ENCODE peak calls at places on chromosomes 11 and 22, in six cellular contexts. P is A549, Z is K562, K is HepG2, W is H1, U is SK-N-SH. E is an unnamed sample.

GRCh38 chr11:43574949-43575915 is 105.3 kb upstream of the HSD17B12 start:
- DNase-seq in P (peak; percentile 23), Z (no peak), K (no peak), W (no peak), U (peak; percentile 83), E (peak; percentile 54)

GRCh38 chr11:27064086-27064485 is 23.5 kb downstream of the BBOX1 start:
- DNase-seq in P (no peak), Z (no peak), K (no peak), W (no peak), U (no peak), E (no peak)

GRCh38 chr11:69447786-69448185 is 33.7 kb upstream of the LINC01488 start:
- DNase-seq in P (no peak), Z (no peak), K (no peak), W (no peak), U (no peak), E (no peak)

GRCh38 chr22:27690596-27690995 is 111.0 kb downstream of the MN1 start:
- DNase-seq in P (no peak), Z (no peak), K (no peak), W (no peak), U (no peak), E (no peak)

GRCh38 chr11:86115542-86116385 is 46.9 kb upstream of the PICALM start:
- DNase-seq in P (peak; percentile 27), Z (no peak), K (no peak), W (no peak), U (no peak), E (no peak)

GRCh38 chr11:3950996-3951662 is 95.7 kb downstream of the STIM1 start:
- DNase-seq in P (peak; percentile 19), Z (no peak), K (peak; percentile 50), W (no peak), U (no peak), E (no peak)

GRCh38 chr11:119341222-119342022 is 739 bp upstream of the C1QTNF5 start:
- DNase-seq in P (no peak), Z (no peak), K (no peak), W (no peak), U (no peak), E (no peak)

GRCh38 chr22:25202290-25202921 is 2.7 kb downstream of the CRYBB3 start:
- DNase-seq in P (peak; percentile 57), Z (peak; percentile 57), K (peak; percentile 59), W (peak; percentile 54), U (peak; percentile 89), E (peak; percentile 86)

GRCh38 chr11:60161766-60162165 is 21.1 kb downstream of the MS4A6A start:
- DNase-seq in P (no peak), Z (no peak), K (no peak), W (no peak), U (no peak), E (no peak)

GRCh38 chr11:2271077-2271326 is 614 bp upstream of the ASCL2 start:
- DNase-seq in P (no peak), Z (no peak), K (no peak), W (no peak), U (no peak), E (no peak)

GRCh38 chr11:19276859-19277808 is 36.4 kb upstream of the E2F8 start:
- DNase-seq in P (peak; percentile 67), Z (no peak), K (peak; percentile 28), W (no peak), U (no peak), E (no peak)

GRCh38 chr11:122785156-122785605 is 53.1 kb upstream of the CRTAM start:
- DNase-seq in P (no peak), Z (no peak), K (no peak), W (no peak), U (no peak), E (no peak)

GRCh38 chr11:55474321-55474720 is 79.9 kb upstream of the OR4C15 start:
- DNase-seq in P (no peak), Z (no peak), K (no peak), W (no peak), U (no peak), E (no peak)

GRCh38 chr11:102452461-102453285 is at the start of gene TMEM123:
- DNase-seq in P (peak; percentile 56), Z (peak; percentile 84), K (peak; percentile 71), W (peak; percentile 33), U (peak; percentile 93), E (peak; percentile 81)

GRCh38 chr11:67282155-67282875 is 6.8 kb upstream of the ANKRD13D start:
- DNase-seq in P (no peak), Z (no peak), K (no peak), W (no peak), U (no peak), E (no peak)

GRCh38 chr11:18367431-18367830 is 26.9 kb upstream of the LDHA start:
- DNase-seq in P (no peak), Z (no peak), K (no peak), W (no peak), U (no peak), E (no peak)

GRCh38 chr11:6418958-6419611 is at the start of gene APBB1:
- DNase-seq in P (peak; percentile 44), Z (peak; percentile 82), K (no peak), W (no peak), U (peak; percentile 96), E (peak; percentile 68)

GRCh38 chr11:8032576-8033311 is 45.6 kb downstream of the EIF3F start:
- DNase-seq in P (no peak), Z (no peak), K (no peak), W (no peak), U (peak; percentile 47), E (no peak)

GRCh38 chr11:130652671-130653335 is 204.4 kb downstream of the ADAMTS15 start:
- DNase-seq in P (no peak), Z (no peak), K (no peak), W (no peak), U (no peak), E (no peak)

GRCh38 chr11:115042002-115042401 is 363.7 kb downstream of the NXPE2 start:
- DNase-seq in P (no peak), Z (no peak), K (no peak), W (no peak), U (peak; percentile 51), E (peak; percentile 35)

GRCh38 chr11:46348986-46349401 is 1.7 kb downstream of the DGKZ start:
- DNase-seq in P (no peak), Z (no peak), K (no peak), W (no peak), U (no peak), E (no peak)

GRCh38 chr11:114439229-114440120 is at the start of gene REXO2:
- DNase-seq in P (peak; percentile 93), Z (peak; percentile 93), K (peak; percentile 90), W (peak; percentile 81), U (peak; percentile 94), E (peak; percentile 89)

GRCh38 chr11:75323609-75324008 is 27.9 kb downstream of the ARRB1 start:
- DNase-seq in P (peak; percentile 57), Z (no peak), K (peak; percentile 72), W (no peak), U (no peak), E (no peak)

GRCh38 chr11:1559103-1559951 is 12.7 kb downstream of the DUSP8 start:
- DNase-seq in P (peak; percentile 65), Z (no peak), K (no peak), W (no peak), U (peak; percentile 52), E (peak; percentile 75)

GRCh38 chr22:39463931-39464390 is 7.1 kb downstream of the MGAT3 start:
- DNase-seq in P (no peak), Z (no peak), K (no peak), W (no peak), U (no peak), E (no peak)

GRCh38 chr11:44607324-44607962 is 42.0 kb downstream of the CD82 start:
- DNase-seq in P (no peak), Z (peak; percentile 41), K (no peak), W (no peak), U (no peak), E (no peak)

GRCh38 chr22:50083462-50084081 is 1.7 kb downstream of the MLC1 start:
- DNase-seq in P (no peak), Z (no peak), K (no peak), W (no peak), U (peak; percentile 58), E (no peak)

GRCh38 chr11:128941573-128942271 is 949 bp downstream of the TP53AIP1 start:
- DNase-seq in P (no peak), Z (no peak), K (no peak), W (no peak), U (no peak), E (no peak)

GRCh38 chr11:73178092-73178539 is 36.0 kb upstream of the FCHSD2 start:
- DNase-seq in P (peak; percentile 70), Z (peak; percentile 76), K (peak; percentile 73), W (peak; percentile 60), U (peak; percentile 86), E (peak; percentile 83)

GRCh38 chr11:68896171-68896959 is 7.3 kb downstream of the MRPL21 start:
- DNase-seq in P (no peak), Z (no peak), K (no peak), W (no peak), U (no peak), E (no peak)

DNA sequence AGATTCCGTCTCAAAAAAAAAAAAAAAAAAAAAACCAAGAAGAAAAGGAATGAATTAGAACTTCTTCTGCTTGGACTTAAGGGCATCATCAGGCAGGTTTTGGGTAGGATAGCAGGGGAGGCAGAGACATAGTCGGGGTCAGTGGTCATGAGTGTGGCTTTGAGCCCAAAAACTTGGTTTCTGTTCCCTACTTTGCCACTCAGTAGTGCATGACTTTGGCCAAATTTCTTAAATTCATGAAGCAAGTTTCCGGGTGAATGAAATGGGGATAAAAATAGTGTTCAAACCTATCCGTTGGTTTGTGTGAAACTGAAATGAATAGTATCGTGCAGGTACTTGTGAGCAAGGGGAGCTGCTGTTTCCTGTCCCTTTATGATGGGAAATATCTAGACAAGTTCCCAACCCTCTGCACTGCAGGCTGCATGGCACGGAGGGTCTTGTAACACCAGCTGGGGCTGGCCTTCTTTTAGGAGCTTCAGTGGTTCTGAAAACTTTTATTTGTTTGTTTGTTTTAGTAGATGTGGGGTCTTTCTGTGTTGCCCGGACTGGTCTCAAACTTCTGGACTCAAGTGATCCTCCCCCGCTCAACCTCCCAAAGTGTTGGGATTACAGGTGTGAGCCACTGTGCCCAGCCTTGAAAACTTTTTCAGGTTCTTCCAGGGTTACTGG is 18.4 kb downstream of the NEAT1 start:
- DNase-seq in P (peak; percentile 38), Z (no peak), K (no peak), W (no peak), U (no peak), E (no peak)
- TF ChIP-seq MAX in P (no peak), Z (no peak), K (no peak), W (no peak), U (no peak), E (no peak)

GRCh38 chr11:76699461-76700091 is 29.0 kb upstream of the LRRC32 start:
- DNase-seq in P (no peak), Z (peak; percentile 30), K (no peak), W (no peak), U (no peak), E (no peak)
- TF ChIP-seq MAX in P (no peak), Z (no peak), K (no peak), W (no peak), U (no peak), E (no peak)

DNA sequence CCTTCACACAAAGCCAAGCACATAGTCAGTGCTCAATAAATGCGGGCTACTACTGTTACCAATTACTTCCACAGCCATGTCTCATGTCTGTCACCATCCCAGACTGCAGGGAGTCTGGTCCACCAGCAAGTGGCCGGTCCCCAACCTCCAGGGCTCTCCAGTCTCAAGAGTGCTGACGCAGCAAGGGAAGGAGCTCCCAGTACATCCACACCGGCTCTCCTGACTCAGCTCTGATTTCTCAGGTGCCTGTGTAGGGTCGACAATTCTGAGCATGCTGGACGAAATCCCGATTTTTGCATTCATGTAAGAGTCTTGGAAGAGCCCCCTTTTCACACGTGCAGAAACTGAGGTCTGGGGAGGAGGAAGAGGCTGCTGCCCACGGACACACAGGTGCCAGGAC is 10.3 kb upstream of the NEFH start:
- DNase-seq in P (no peak), Z (no peak), K (no peak), W (no peak), U (no peak), E (no peak)
- TF ChIP-seq MAX in P (no peak), Z (no peak), K (no peak), W (no peak), U (no peak), E (no peak)

GRCh38 chr22:45425531-45426265 is 12.2 kb downstream of the RIBC2 start:
- DNase-seq in P (no peak), Z (no peak), K (no peak), W (no peak), U (no peak), E (no peak)
- TF ChIP-seq MAX in P (no peak), Z (no peak), K (no peak), W (no peak), U (no peak), E (no peak)

E was measured in WTC11.